ENCODE peak calls at places on chromosomes 7 and 10, in eight cellular contexts. L, B, Q, W, K, O, J and F are unnamed samples.

GRCh38 chr10:16756561-16757221 is 60.5 kb downstream of the RSU1 start:
- DNase-seq in Q (no peak), K (no peak), J (no peak), B (no peak), O (peak; percentile 47), L (no peak), W (peak; percentile 62), F (peak; percentile 74)

GRCh38 chr10:117547301-117548153 is 5.0 kb downstream of the EMX2 start:
- DNase-seq in L (no peak), K (no peak), J (peak; percentile 73), W (no peak), B (no peak), O (no peak), Q (no peak), F (no peak)

GRCh38 chr10:61903184-61903990 is 1.9 kb downstream of the ARID5B start:
- DNase-seq in Q (peak; percentile 61), B (no peak), W (peak; percentile 66), K (peak; percentile 74), J (peak; percentile 76), L (peak; percentile 48), O (no peak), F (peak; percentile 46)

GRCh38 chr10:75971402-75972211 is 540.2 kb downstream of the LRMDA start:
- DNase-seq in B (no peak), W (peak; percentile 81), L (no peak), Q (no peak), J (no peak), O (no peak), K (no peak), F (peak; percentile 65)

GRCh38 chr10:119973261-119973660 is 80.7 kb downstream of the SEC23IP start:
- DNase-seq in L (no peak), Q (no peak), O (no peak), J (no peak), B (no peak), K (no peak), W (peak; percentile 5), F (peak; percentile 10)

GRCh38 chr7:138527746-138528223 is 67.7 kb downstream of the TRIM24 start:
- DNase-seq in W (peak; percentile 19), K (no peak), J (no peak), B (no peak), L (no peak), O (no peak), Q (no peak), F (peak; percentile 92)

GRCh38 chr10:87608756-87609155 is 50.9 kb upstream of the PAPSS2 start:
- DNase-seq in J (no peak), Q (no peak), K (no peak), O (no peak), W (no peak), L (no peak), B (no peak), F (peak; percentile 46)

GRCh38 chr7:2403718-2404648 is 572 bp downstream of the CHST12 start:
- DNase-seq in Q (no peak), O (no peak), J (no peak), L (peak; percentile 40), B (no peak), W (peak; percentile 30), K (peak; percentile 25), F (no peak)

GRCh38 chr7:69652947-69653701 is 54.8 kb downstream of the AUTS2 start:
- DNase-seq in W (no peak), K (no peak), O (no peak), J (no peak), B (no peak), Q (no peak), L (no peak), F (no peak)

GRCh38 chr10:71970331-71970730 is 6.1 kb downstream of the CHST3 start:
- DNase-seq in B (no peak), W (no peak), O (no peak), K (no peak), Q (no peak), J (no peak), L (no peak), F (no peak)

GRCh38 chr7:34748244-34749039 is 90.4 kb downstream of the NPSR1 start:
- DNase-seq in B (peak; percentile 93), Q (no peak), J (no peak), W (peak; percentile 10), L (peak; percentile 81), K (no peak), O (no peak), F (peak; percentile 72)

GRCh38 chr10:23330953-23331352 is 13.6 kb downstream of the C10orf67 start:
- DNase-seq in J (no peak), K (no peak), O (no peak), W (no peak), Q (no peak), B (no peak), L (no peak), F (no peak)

GRCh38 chr10:49700997-49701396 is 21.5 kb downstream of the C10orf53 start:
- DNase-seq in K (no peak), O (no peak), B (no peak), Q (no peak), L (no peak), W (no peak), J (no peak), F (no peak)

GRCh38 chr10:24214762-24215161 is 5.8 kb downstream of the KIAA1217 start:
- DNase-seq in L (no peak), O (no peak), K (no peak), J (no peak), B (no peak), W (no peak), Q (no peak), F (no peak)

GRCh38 chr10:130430852-130431704 is 294.9 kb downstream of the GLRX3 start:
- DNase-seq in O (no peak), Q (no peak), L (no peak), J (no peak), K (no peak), W (no peak), B (no peak), F (no peak)

GRCh38 chr10:112875474-112876267 is 74.4 kb upstream of the TCF7L2 start:
- DNase-seq in K (no peak), L (no peak), O (peak; percentile 16), B (no peak), J (no peak), W (peak; percentile 83), Q (no peak), F (peak; percentile 87)

GRCh38 chr10:13984647-13985155 is 346.0 kb downstream of the FRMD4A start:
- DNase-seq in W (peak; percentile 91), L (no peak), Q (no peak), B (no peak), O (peak; percentile 79), J (no peak), K (no peak), F (peak; percentile 90)

GRCh38 chr7:18407385-18407784 is 88.2 kb upstream of the HDAC9 start:
- DNase-seq in J (no peak), O (no peak), W (no peak), K (no peak), B (no peak), Q (no peak), L (no peak), F (no peak)

GRCh38 chr10:49572594-49573114 is 33.7 kb upstream of the ERCC6 start:
- DNase-seq in L (no peak), Q (no peak), B (peak; percentile 52), J (no peak), O (no peak), W (no peak), K (no peak), F (no peak)

GRCh38 chr10:127024655-127025054 is 119.4 kb downstream of the DOCK1 start:
- DNase-seq in J (no peak), L (no peak), B (no peak), W (peak; percentile 35), K (no peak), O (no peak), Q (no peak), F (peak; percentile 24)

GRCh38 chr7:96794063-96794462 is 84.4 kb upstream of the SEM1 start:
- DNase-seq in W (no peak), Q (no peak), L (no peak), J (no peak), B (no peak), O (no peak), K (no peak), F (no peak)

GRCh38 chr10:83542774-83543291 is 596.5 kb upstream of the GHITM start:
- DNase-seq in K (no peak), Q (no peak), B (no peak), L (no peak), W (no peak), J (no peak), O (no peak), F (peak; percentile 71)

GRCh38 chr10:22666287-22667092 is 47.9 kb downstream of the PIP4K2A start:
- DNase-seq in J (no peak), B (no peak), W (peak; percentile 44), Q (peak; percentile 38), K (no peak), L (no peak), O (no peak), F (peak; percentile 60)

GRCh38 chr10:12181065-12181775 is 14.5 kb downstream of the NUDT5 start:
- DNase-seq in L (no peak), O (no peak), B (no peak), J (no peak), Q (peak; percentile 56), K (peak; percentile 55), W (no peak), F (no peak)

GRCh38 chr7:116438274-116438673 is 61.3 kb upstream of the CAV2 start:
- DNase-seq in B (no peak), O (no peak), J (no peak), L (no peak), W (peak; percentile 63), Q (no peak), K (no peak), F (peak; percentile 60)

GRCh38 chr7:36084485-36085091 is 68.5 kb upstream of the EEPD1 start:
- DNase-seq in B (no peak), O (no peak), Q (no peak), J (peak; percentile 63), K (no peak), W (no peak), L (no peak), F (peak; percentile 62)

GRCh38 chr10:100043344-100043743 is 33.6 kb upstream of the DNMBP start:
- DNase-seq in O (no peak), K (no peak), L (no peak), J (no peak), W (no peak), B (no peak), Q (no peak), F (peak; percentile 16)

GRCh38 chr7:96649981-96650380 is 59.7 kb downstream of the SEM1 start:
- DNase-seq in J (no peak), L (no peak), O (no peak), W (peak; percentile 1), B (no peak), Q (no peak), K (no peak), F (no peak)

GRCh38 chr7:119711104-119711503 is 561.9 kb upstream of the KCND2 start:
- DNase-seq in O (no peak), K (no peak), L (no peak), B (no peak), W (no peak), J (no peak), Q (no peak), F (no peak)

GRCh38 chr7:23696916-23697441 is 13.0 kb upstream of the STK31 start:
- DNase-seq in O (no peak), Q (peak; percentile 37), J (peak; percentile 71), K (peak; percentile 49), L (peak; percentile 28), B (peak; percentile 48), W (peak; percentile 51), F (peak; percentile 63)

GRCh38 chr7:140506788-140507464 is 27.6 kb upstream of the MKRN1 start:
- DNase-seq in J (peak; percentile 80), B (peak; percentile 99), O (peak; percentile 68), K (no peak), L (peak; percentile 61), Q (no peak), W (peak; percentile 57), F (peak; percentile 31)

GRCh38 chr7:121924273-121925184 is 51.6 kb downstream of the PTPRZ1 start:
- DNase-seq in W (no peak), O (no peak), Q (no peak), K (no peak), J (no peak), L (no peak), B (no peak), F (no peak)

GRCh38 chr10:43055217-43055616 is 21.7 kb upstream of the RET start:
- DNase-seq in Q (no peak), J (no peak), L (no peak), K (no peak), W (no peak), B (no peak), O (no peak), F (no peak)

GRCh38 chr7:128030999-128031681 is at the start of gene LRRC4:
- DNase-seq in L (no peak), K (peak; percentile 29), O (no peak), Q (no peak), B (no peak), J (no peak), W (peak; percentile 32), F (peak; percentile 55)